ENCODE peak calls at places on chromosomes 16 and 17, in five cellular contexts. S is activated T-cell treated with anti-CD3 and anti-CD28 coated beads for 24 hours, E is A172, R is Ammon's horn, K is T-helper 1 cell. P is an unnamed sample.

GRCh38 chr17:78645421-78646295 is 68.5 kb upstream of the DNAH17 start:
- DNase-seq in S (peak), E (peak), R (peak), K (peak), P (no peak)

GRCh38 chr16:85086347-85087291 is 25.7 kb downstream of the CIBAR2 start:
- DNase-seq in S (peak), E (peak), R (peak), K (peak), P (peak)

GRCh38 chr17:29136998-29137730 is 43.0 kb downstream of the MYO18A start:
- DNase-seq in S (peak), E (no peak), R (no peak), K (no peak), P (no peak)

GRCh38 chr16:66894055-66894454 is 13.7 kb downstream of the PDP2 start:
- DNase-seq in S (no peak), E (no peak), R (no peak), K (no peak), P (no peak)

GRCh38 chr17:8124350-8125195 is 667 bp upstream of the HES7 start:
- DNase-seq in S (no peak), E (no peak), R (peak), K (no peak), P (no peak)

GRCh38 chr17:71412803-71413202 is 708.0 kb upstream of the SOX9 start:
- DNase-seq in S (no peak), E (peak), R (no peak), K (no peak), P (peak)

GRCh38 chr16:68233835-68234187 is 2.1 kb downstream of the ESRP2 start:
- DNase-seq in S (no peak), E (no peak), R (no peak), K (no peak), P (no peak)

GRCh38 chr16:28041615-28042014 is 21.9 kb downstream of the GSG1L start:
- DNase-seq in S (no peak), E (no peak), R (no peak), K (no peak), P (no peak)

GRCh38 chr17:55430531-55431228 is 9.0 kb upstream of the MMD start:
- DNase-seq in S (no peak), E (no peak), R (no peak), K (no peak), P (no peak)

GRCh38 chr17:37490638-37491614 is 1.2 kb downstream of the DUSP14 start:
- DNase-seq in S (no peak), E (peak), R (peak), K (no peak), P (peak)

GRCh38 chr17:40542562-40543411 is 22.5 kb downstream of the CCR7 start:
- DNase-seq in S (no peak), E (no peak), R (peak), K (no peak), P (no peak)

GRCh38 chr17:30720013-30720471 is 104.5 kb downstream of the CRLF3 start:
- DNase-seq in S (no peak), E (no peak), R (no peak), K (no peak), P (no peak)

GRCh38 chr17:61634942-61635538 is 44.0 kb upstream of the NACA2 start:
- DNase-seq in S (no peak), E (no peak), R (no peak), K (no peak), P (no peak)

GRCh38 chr17:49963626-49964538 is 5.1 kb upstream of the DLX4 start:
- DNase-seq in S (no peak), E (no peak), R (no peak), K (no peak), P (no peak)

GRCh38 chr16:88500255-88500661 is 47.2 kb downstream of the ZFPM1 start:
- DNase-seq in S (no peak), E (no peak), R (no peak), K (no peak), P (no peak)

GRCh38 chr17:82808921-82809905 is 30.6 kb downstream of the ZNF750 start:
- DNase-seq in S (no peak), E (no peak), R (no peak), K (no peak), P (no peak)

GRCh38 chr17:62905233-62905632 is 60.8 kb upstream of the TANC2 start:
- DNase-seq in S (no peak), E (no peak), R (no peak), K (no peak), P (no peak)

GRCh38 chr16:30902070-30902972 is 5.9 kb downstream of the CTF1 start:
- DNase-seq in S (peak), E (no peak), R (peak), K (peak), P (peak)

GRCh38 chr17:39727556-39727955 is 2.8 kb downstream of the MIEN1 start:
- DNase-seq in S (no peak), E (no peak), R (no peak), K (no peak), P (no peak)

GRCh38 chr16:77812856-77813523 is 24.6 kb downstream of the VAT1L start:
- DNase-seq in S (no peak), E (no peak), R (no peak), K (no peak), P (no peak)

GRCh38 chr16:6066601-6067000 is 969.0 kb upstream of the EEF2KMT start:
- DNase-seq in S (no peak), E (no peak), R (no peak), K (no peak), P (no peak)

GRCh38 chr17:77188084-77189066 is 47.6 kb downstream of the SEC14L1 start:
- DNase-seq in S (no peak), E (no peak), R (no peak), K (no peak), P (no peak)

GRCh38 chr17:57868007-57868774 is 18.3 kb upstream of the MRPS23 start:
- DNase-seq in S (no peak), E (peak), R (peak), K (no peak), P (peak)

GRCh38 chr16:9012330-9012729 is 48.6 kb upstream of the USP7 start:
- DNase-seq in S (no peak), E (no peak), R (no peak), K (no peak), P (no peak)

GRCh38 chr17:82477934-82478333 is 19.4 kb downstream of the NARF start:
- DNase-seq in S (no peak), E (peak), R (no peak), K (no peak), P (no peak)

GRCh38 chr17:81184596-81184995 is 18.6 kb upstream of the AATK start:
- DNase-seq in S (no peak), E (no peak), R (no peak), K (no peak), P (no peak)

GRCh38 chr17:48751172-48751571 is 22.6 kb upstream of the HOXB13 start:
- DNase-seq in S (no peak), E (no peak), R (no peak), K (no peak), P (no peak)

GRCh38 chr16:85359147-85359822 is 247.0 kb upstream of the CIBAR2 start:
- DNase-seq in S (no peak), E (peak), R (no peak), K (no peak), P (no peak)

GRCh38 chr16:81709369-81709900 is 69.7 kb upstream of the PLCG2 start:
- DNase-seq in S (no peak), E (no peak), R (no peak), K (no peak), P (no peak)

GRCh38 chr16:66470556-66470955 is 43.5 kb downstream of the BEAN1 start:
- DNase-seq in S (no peak), E (no peak), R (no peak), K (no peak), P (no peak)

GRCh38 chr17:79933863-79934652 is 94.8 kb upstream of the CBX4 start:
- DNase-seq in S (no peak), E (peak), R (peak), K (no peak), P (peak)

GRCh38 chr16:48963306-48963705 is 318.3 kb downstream of the CBLN1 start:
- DNase-seq in S (no peak), E (peak), R (no peak), K (no peak), P (peak)

GRCh38 chr17:57682667-57683066 is 62.4 kb downstream of the CCDC182 start:
- DNase-seq in S (no peak), E (no peak), R (no peak), K (no peak), P (no peak)

GRCh38 chr17:49829026-49829425 is 18.8 kb downstream of the TAC4 start:
- DNase-seq in S (no peak), E (peak), R (no peak), K (no peak), P (no peak)

P was measured in MG63.